ENCODE peak calls at places on chromosomes 3 and 15, in four cellular contexts. F is IMR-90, J is PC-9, Z is Karpas-422. M is an unnamed sample. For H3K9me3, the result is how much of the 10 kb centered on the place peaks cover.

GRCh38 chr3:43523454-43524053 is 98.3 kb downstream of the ANO10 start:
- DNase-seq in J (no peak), F (peak), Z (no peak), M (no peak)

GRCh38 chr3:71503525-71504249 is 79.8 kb downstream of the FOXP1 start:
- DNase-seq in J (peak), F (peak), Z (no peak), M (no peak)

GRCh38 chr15:45314960-45315359 is 62.9 kb downstream of the SLC28A2 start:
- DNase-seq in J (no peak), Z (no peak), F (peak), M (no peak)

GRCh38 chr15:51750942-51751686 is at the start of gene TMOD2:
- DNase-seq in Z (peak), F (peak), J (no peak), M (no peak)

GRCh38 chr15:52559583-52559982 is 9.2 kb downstream of the ARPP19 start:
- DNase-seq in Z (no peak), F (peak), J (no peak), M (no peak)

GRCh38 chr3:128491900-128492352 is 1.1 kb downstream of the GATA2 start:
- DNase-seq in F (no peak), J (no peak), Z (no peak), M (no peak)

GRCh38 chr3:107062787-107063186 is 314.5 kb upstream of the CCDC54 start:
- DNase-seq in J (no peak), Z (no peak), F (no peak), M (no peak)

GRCh38 chr3:36969085-36969484 is 23.8 kb downstream of the EPM2AIP1 start:
- DNase-seq in F (no peak), Z (no peak), J (no peak), M (no peak)

GRCh38 chr3:20808864-20809263 is 622.9 kb upstream of the SGO1 start:
- DNase-seq in F (no peak), Z (no peak), J (no peak), M (no peak)
- H3K9me3 ChIP-seq in F (under half), Z (under half), J (under half), M (under half)

GRCh38 chr15:48596415-48596814 is 49.1 kb downstream of the FBN1 start:
- DNase-seq in Z (no peak), J (no peak), F (no peak), M (no peak)

GRCh38 chr15:48595988-48596387 is 49.5 kb downstream of the FBN1 start:
- DNase-seq in F (no peak), J (no peak), Z (no peak), M (no peak)

GRCh38 chr15:48590704-48591103 is 54.8 kb downstream of the FBN1 start:
- DNase-seq in J (no peak), Z (no peak), F (no peak), M (no peak)

GRCh38 chr15:48592929-48593328 is 52.6 kb downstream of the FBN1 start:
- DNase-seq in Z (no peak), F (no peak), J (no peak), M (no peak)

DNA sequence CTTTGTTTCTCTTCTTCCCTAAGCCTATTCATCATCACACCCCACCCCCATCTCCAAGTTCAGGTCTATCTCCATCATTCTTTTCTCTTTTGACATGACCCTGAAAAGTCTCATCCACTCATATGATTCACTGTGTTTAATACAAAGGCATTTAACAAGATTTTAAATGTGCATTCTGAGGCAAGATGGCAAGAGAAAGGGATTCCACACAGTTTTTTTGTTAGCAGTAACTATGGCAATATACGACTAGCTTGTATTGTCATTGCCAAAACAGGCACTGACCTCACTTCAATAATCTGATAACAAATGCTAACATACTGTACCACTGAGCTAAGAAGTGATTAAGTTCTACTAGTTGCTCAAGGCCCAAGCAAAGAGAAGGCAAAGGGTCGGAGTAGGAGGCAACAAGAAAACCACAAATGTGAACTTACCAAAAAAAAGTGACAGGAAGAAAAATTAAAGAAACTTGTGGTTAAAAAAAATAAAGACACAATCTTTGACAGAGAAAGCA is 53.2 kb downstream of the FBN1 start:
- DNase-seq in J (peak), F (peak), Z (no peak), M (no peak)
- H3K4me2 ChIP-seq in J (no peak), F (no peak), Z (no peak), M (no peak)

DNA sequence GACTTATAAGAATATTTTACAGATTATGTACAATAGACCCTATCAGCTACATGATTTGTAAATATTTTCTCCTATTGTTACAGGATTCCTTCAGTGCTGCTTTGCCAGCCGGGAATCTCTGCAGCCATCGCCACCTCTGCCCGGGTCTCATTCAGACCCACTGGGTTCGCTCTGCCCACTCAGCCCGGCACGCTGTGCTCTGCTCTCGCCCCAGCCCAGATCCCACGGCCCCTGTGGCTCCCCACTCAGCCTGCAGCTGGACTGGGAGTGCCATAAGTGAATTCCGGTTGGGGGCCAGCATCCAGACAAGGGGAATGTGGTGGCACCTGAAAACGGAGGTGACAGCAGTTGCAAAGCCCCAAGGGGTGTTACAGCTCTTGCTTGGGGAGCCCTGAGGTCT is 71.8 kb downstream of the NPAP1 start:
- DNase-seq in F (no peak), J (no peak), Z (no peak), M (no peak)
- H3K9me3 ChIP-seq in F (under half), J (under half), Z (under half), M (under half)

DNA sequence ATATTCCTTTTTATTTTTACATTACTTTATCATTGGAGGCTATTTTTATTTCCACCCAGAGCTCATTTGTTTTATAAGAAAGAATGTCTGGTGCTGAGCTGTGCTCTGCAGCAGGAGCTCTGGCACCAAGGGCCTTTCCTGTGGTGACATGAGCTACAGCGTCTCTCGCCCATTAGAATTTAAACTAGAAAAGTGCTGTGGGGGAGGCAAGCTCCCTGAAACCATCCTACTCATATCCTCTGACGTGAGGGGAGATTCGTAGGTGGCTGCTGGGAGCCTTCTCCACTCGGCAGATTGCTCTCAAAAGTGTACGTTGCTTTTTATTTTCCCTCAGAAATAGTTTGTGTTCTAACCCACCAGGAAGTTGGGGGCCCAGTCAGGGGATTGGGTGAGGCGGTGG is 76.3 kb upstream of the ARHGEF3 start:
- DNase-seq in J (no peak), Z (no peak), F (peak), M (no peak)
- H3K4me2 ChIP-seq in J (no peak), Z (no peak), F (no peak), M (no peak)

GRCh38 chr3:190222360-190222759 is 99.9 kb downstream of the CLDN1 start:
- DNase-seq in Z (no peak), J (no peak), F (no peak), M (no peak)
- H3K9me3 ChIP-seq in Z (under half), J (under half), F (under half), M (under half)

DNA sequence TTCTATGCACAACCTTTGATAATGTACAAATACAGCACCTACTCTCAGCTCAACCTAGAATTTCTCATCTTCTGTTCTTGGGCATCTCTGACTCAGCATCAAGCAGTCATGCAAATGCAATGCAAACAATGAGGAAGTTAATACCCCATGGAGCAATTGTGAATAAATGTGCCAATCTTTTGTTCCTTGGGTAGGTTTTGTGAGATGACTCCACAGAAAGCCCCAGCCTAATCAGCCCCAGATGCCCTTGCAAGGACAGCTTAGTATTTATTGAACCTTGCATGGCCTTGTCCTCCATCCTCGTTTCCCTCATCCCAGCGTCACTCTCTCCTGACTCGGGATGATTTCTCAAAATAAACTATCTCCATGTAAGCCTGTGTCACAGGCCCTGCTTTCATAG is 494.7 kb upstream of the NECTIN3 start:
- DNase-seq in F (peak), J (peak), Z (no peak), M (peak)
- H3K4me2 ChIP-seq in F (peak), J (no peak), Z (no peak), M (no peak)

M was measured in keratinocyte.